ENCODE peak calls at places on chromosomes 5 and 9, in nine cellular contexts. One of them, this sample, is unnamed.

GRCh38 chr9:79477955-79478751 is 93.6 kb upstream of the TLE4 start:
- DNase-seq in hepatocyte: peak
- DNase-seq in activated naive CD8-positive, alpha-beta T cell treated with anti-CD3 and anti-CD28 coated beads, Interleukin-2, amount 50 U/mL, for 16 hours: no peak
- DNase-seq in caudate nucleus: peak
- DNase-seq in omental fat pad: no peak
- DNase-seq in H9: peak
- DNase-seq in left ventricle myocardium inferior: no peak
- DNase-seq in mucosa of gallbladder: no peak
- DNase-seq in body of pancreas: peak
- DNase-seq in this sample: no peak

GRCh38 chr5:113574417-113574816 is 60.9 kb downstream of the YTHDC2 start:
- DNase-seq in hepatocyte: no peak
- DNase-seq in activated naive CD8-positive, alpha-beta T cell treated with anti-CD3 and anti-CD28 coated beads, Interleukin-2, amount 50 U/mL, for 16 hours: no peak
- DNase-seq in caudate nucleus: no peak
- DNase-seq in omental fat pad: no peak
- DNase-seq in H9: no peak
- DNase-seq in left ventricle myocardium inferior: no peak
- DNase-seq in mucosa of gallbladder: no peak
- DNase-seq in body of pancreas: no peak
- DNase-seq in this sample: peak

GRCh38 chr5:68490401-68490800 is 274.8 kb downstream of the PIK3R1 start:
- DNase-seq in hepatocyte: no peak
- DNase-seq in activated naive CD8-positive, alpha-beta T cell treated with anti-CD3 and anti-CD28 coated beads, Interleukin-2, amount 50 U/mL, for 16 hours: no peak
- DNase-seq in caudate nucleus: no peak
- DNase-seq in omental fat pad: no peak
- DNase-seq in H9: no peak
- DNase-seq in left ventricle myocardium inferior: no peak
- DNase-seq in mucosa of gallbladder: no peak
- DNase-seq in body of pancreas: no peak
- DNase-seq in this sample: no peak

GRCh38 chr5:133829786-133830185 is 138.6 kb downstream of the C5orf15 start:
- DNase-seq in hepatocyte: no peak
- DNase-seq in activated naive CD8-positive, alpha-beta T cell treated with anti-CD3 and anti-CD28 coated beads, Interleukin-2, amount 50 U/mL, for 16 hours: no peak
- DNase-seq in caudate nucleus: no peak
- DNase-seq in omental fat pad: no peak
- DNase-seq in H9: no peak
- DNase-seq in left ventricle myocardium inferior: no peak
- DNase-seq in mucosa of gallbladder: no peak
- DNase-seq in body of pancreas: no peak
- DNase-seq in this sample: no peak

GRCh38 chr5:177163500-177163899 is 29.9 kb downstream of the NSD1 start:
- DNase-seq in hepatocyte: no peak
- DNase-seq in activated naive CD8-positive, alpha-beta T cell treated with anti-CD3 and anti-CD28 coated beads, Interleukin-2, amount 50 U/mL, for 16 hours: no peak
- DNase-seq in caudate nucleus: no peak
- DNase-seq in omental fat pad: no peak
- DNase-seq in H9: no peak
- DNase-seq in left ventricle myocardium inferior: no peak
- DNase-seq in mucosa of gallbladder: no peak
- DNase-seq in body of pancreas: no peak
- DNase-seq in this sample: no peak

GRCh38 chr5:27491047-27491446 is 452.7 kb upstream of the CDH9 start:
- DNase-seq in hepatocyte: no peak
- DNase-seq in activated naive CD8-positive, alpha-beta T cell treated with anti-CD3 and anti-CD28 coated beads, Interleukin-2, amount 50 U/mL, for 16 hours: no peak
- DNase-seq in caudate nucleus: no peak
- DNase-seq in omental fat pad: no peak
- DNase-seq in H9: no peak
- DNase-seq in left ventricle myocardium inferior: no peak
- DNase-seq in mucosa of gallbladder: no peak
- DNase-seq in body of pancreas: no peak
- DNase-seq in this sample: no peak

GRCh38 chr9:93900971-93901861 is 53.9 kb downstream of the BARX1 start:
- DNase-seq in hepatocyte: no peak
- DNase-seq in activated naive CD8-positive, alpha-beta T cell treated with anti-CD3 and anti-CD28 coated beads, Interleukin-2, amount 50 U/mL, for 16 hours: no peak
- DNase-seq in caudate nucleus: no peak
- DNase-seq in omental fat pad: no peak
- DNase-seq in H9: peak
- DNase-seq in left ventricle myocardium inferior: peak
- DNase-seq in mucosa of gallbladder: no peak
- DNase-seq in body of pancreas: peak
- DNase-seq in this sample: no peak

GRCh38 chr5:121462441-121462840 is 389.2 kb upstream of the FTMT start:
- DNase-seq in hepatocyte: no peak
- DNase-seq in activated naive CD8-positive, alpha-beta T cell treated with anti-CD3 and anti-CD28 coated beads, Interleukin-2, amount 50 U/mL, for 16 hours: no peak
- DNase-seq in caudate nucleus: no peak
- DNase-seq in omental fat pad: no peak
- DNase-seq in H9: no peak
- DNase-seq in left ventricle myocardium inferior: no peak
- DNase-seq in mucosa of gallbladder: no peak
- DNase-seq in body of pancreas: no peak
- DNase-seq in this sample: no peak

GRCh38 chr5:5511904-5512416 is 89.5 kb downstream of the ICE1 start:
- DNase-seq in hepatocyte: no peak
- DNase-seq in activated naive CD8-positive, alpha-beta T cell treated with anti-CD3 and anti-CD28 coated beads, Interleukin-2, amount 50 U/mL, for 16 hours: no peak
- DNase-seq in caudate nucleus: no peak
- DNase-seq in omental fat pad: no peak
- DNase-seq in H9: no peak
- DNase-seq in left ventricle myocardium inferior: no peak
- DNase-seq in mucosa of gallbladder: no peak
- DNase-seq in body of pancreas: no peak
- DNase-seq in this sample: no peak

GRCh38 chr5:172746725-172747124 is 24.3 kb downstream of the DUSP1 start:
- DNase-seq in hepatocyte: no peak
- DNase-seq in activated naive CD8-positive, alpha-beta T cell treated with anti-CD3 and anti-CD28 coated beads, Interleukin-2, amount 50 U/mL, for 16 hours: no peak
- DNase-seq in caudate nucleus: no peak
- DNase-seq in omental fat pad: no peak
- DNase-seq in H9: no peak
- DNase-seq in left ventricle myocardium inferior: no peak
- DNase-seq in mucosa of gallbladder: no peak
- DNase-seq in body of pancreas: no peak
- DNase-seq in this sample: no peak

GRCh38 chr5:194102-194501 is 2.8 kb downstream of the LRRC14B start:
- DNase-seq in hepatocyte: no peak
- DNase-seq in activated naive CD8-positive, alpha-beta T cell treated with anti-CD3 and anti-CD28 coated beads, Interleukin-2, amount 50 U/mL, for 16 hours: no peak
- DNase-seq in caudate nucleus: no peak
- DNase-seq in omental fat pad: no peak
- DNase-seq in H9: no peak
- DNase-seq in left ventricle myocardium inferior: peak
- DNase-seq in mucosa of gallbladder: no peak
- DNase-seq in body of pancreas: peak
- DNase-seq in this sample: no peak

GRCh38 chr9:115341401-115341800 is 223.4 kb upstream of the TNC start:
- DNase-seq in hepatocyte: no peak
- DNase-seq in activated naive CD8-positive, alpha-beta T cell treated with anti-CD3 and anti-CD28 coated beads, Interleukin-2, amount 50 U/mL, for 16 hours: no peak
- DNase-seq in caudate nucleus: no peak
- DNase-seq in omental fat pad: no peak
- DNase-seq in H9: no peak
- DNase-seq in left ventricle myocardium inferior: no peak
- DNase-seq in mucosa of gallbladder: no peak
- DNase-seq in body of pancreas: no peak
- DNase-seq in this sample: no peak

GRCh38 chr5:132456553-132457361 is 33.8 kb downstream of the IRF1 start:
- DNase-seq in hepatocyte: no peak
- DNase-seq in activated naive CD8-positive, alpha-beta T cell treated with anti-CD3 and anti-CD28 coated beads, Interleukin-2, amount 50 U/mL, for 16 hours: no peak
- DNase-seq in caudate nucleus: no peak
- DNase-seq in omental fat pad: no peak
- DNase-seq in H9: no peak
- DNase-seq in left ventricle myocardium inferior: peak
- DNase-seq in mucosa of gallbladder: peak
- DNase-seq in body of pancreas: peak
- DNase-seq in this sample: no peak

GRCh38 chr9:110919609-110920008 is 118.7 kb downstream of the LPAR1 start:
- DNase-seq in hepatocyte: peak
- DNase-seq in activated naive CD8-positive, alpha-beta T cell treated with anti-CD3 and anti-CD28 coated beads, Interleukin-2, amount 50 U/mL, for 16 hours: no peak
- DNase-seq in caudate nucleus: no peak
- DNase-seq in omental fat pad: no peak
- DNase-seq in H9: no peak
- DNase-seq in left ventricle myocardium inferior: no peak
- DNase-seq in mucosa of gallbladder: no peak
- DNase-seq in body of pancreas: no peak
- DNase-seq in this sample: peak

GRCh38 chr9:94128580-94128979 is 44.3 kb downstream of the PTPDC1 start:
- DNase-seq in hepatocyte: no peak
- DNase-seq in activated naive CD8-positive, alpha-beta T cell treated with anti-CD3 and anti-CD28 coated beads, Interleukin-2, amount 50 U/mL, for 16 hours: no peak
- DNase-seq in caudate nucleus: no peak
- DNase-seq in omental fat pad: no peak
- DNase-seq in H9: no peak
- DNase-seq in left ventricle myocardium inferior: no peak
- DNase-seq in mucosa of gallbladder: no peak
- DNase-seq in body of pancreas: no peak
- DNase-seq in this sample: no peak

GRCh38 chr9:136694163-136694864 is 7.1 kb upstream of the AGPAT2 start:
- DNase-seq in hepatocyte: peak
- DNase-seq in activated naive CD8-positive, alpha-beta T cell treated with anti-CD3 and anti-CD28 coated beads, Interleukin-2, amount 50 U/mL, for 16 hours: no peak
- DNase-seq in caudate nucleus: no peak
- DNase-seq in omental fat pad: peak
- DNase-seq in H9: peak
- DNase-seq in left ventricle myocardium inferior: peak
- DNase-seq in mucosa of gallbladder: no peak
- DNase-seq in body of pancreas: peak
- DNase-seq in this sample: peak

GRCh38 chr5:145739824-145740223 is 95.3 kb downstream of the PRELID2 start:
- DNase-seq in hepatocyte: no peak
- DNase-seq in activated naive CD8-positive, alpha-beta T cell treated with anti-CD3 and anti-CD28 coated beads, Interleukin-2, amount 50 U/mL, for 16 hours: no peak
- DNase-seq in caudate nucleus: no peak
- DNase-seq in omental fat pad: no peak
- DNase-seq in H9: no peak
- DNase-seq in left ventricle myocardium inferior: no peak
- DNase-seq in mucosa of gallbladder: no peak
- DNase-seq in body of pancreas: no peak
- DNase-seq in this sample: no peak

GRCh38 chr9:101931756-101932155 is 193.3 kb upstream of the GRIN3A start:
- DNase-seq in hepatocyte: no peak
- DNase-seq in activated naive CD8-positive, alpha-beta T cell treated with anti-CD3 and anti-CD28 coated beads, Interleukin-2, amount 50 U/mL, for 16 hours: no peak
- DNase-seq in caudate nucleus: peak
- DNase-seq in omental fat pad: no peak
- DNase-seq in H9: no peak
- DNase-seq in left ventricle myocardium inferior: no peak
- DNase-seq in mucosa of gallbladder: no peak
- DNase-seq in body of pancreas: no peak
- DNase-seq in this sample: no peak

GRCh38 chr9:111074395-111074794 is 36.1 kb upstream of the LPAR1 start:
- DNase-seq in hepatocyte: no peak
- DNase-seq in activated naive CD8-positive, alpha-beta T cell treated with anti-CD3 and anti-CD28 coated beads, Interleukin-2, amount 50 U/mL, for 16 hours: no peak
- DNase-seq in caudate nucleus: peak
- DNase-seq in omental fat pad: no peak
- DNase-seq in H9: no peak
- DNase-seq in left ventricle myocardium inferior: no peak
- DNase-seq in mucosa of gallbladder: no peak
- DNase-seq in body of pancreas: no peak
- DNase-seq in this sample: no peak

This sample was measured in Calu3.